ENCODE peak calls at places on chromosomes 12 and 14, in four cellular contexts. D, R, V and X are unnamed samples.

GRCh38 chr12:107411792-107412535 is 273.6 kb upstream of the PWP1 start:
- DNase-seq in D (no peak), R (no peak), V (peak), X (no peak)

GRCh38 chr14:69963966-69964365 is 84.8 kb downstream of the SMOC1 start:
- DNase-seq in D (no peak), R (no peak), V (no peak), X (no peak)

GRCh38 chr12:91355150-91356006 is 172.8 kb upstream of the DCN start:
- DNase-seq in D (peak), R (peak), V (peak), X (no peak)

GRCh38 chr12:12813120-12814101 is at the start of gene DDX47:
- DNase-seq in D (peak), R (peak), V (peak), X (peak)

GRCh38 chr14:30573203-30573814 is 14.4 kb downstream of the G2E3 start:
- DNase-seq in D (no peak), R (no peak), V (peak), X (no peak)

GRCh38 chr12:1058423-1058822 is 67.4 kb downstream of the ERC1 start:
- DNase-seq in D (no peak), R (no peak), V (no peak), X (no peak)

GRCh38 chr12:76329163-76329562 is 19.1 kb downstream of the BBS10 start:
- DNase-seq in D (no peak), R (no peak), V (peak), X (no peak)

GRCh38 chr14:105480807-105481801 is 5.6 kb upstream of the CRIP1 start:
- DNase-seq in D (peak), R (peak), V (peak), X (peak)

GRCh38 chr14:104824353-104824997 is 23.6 kb downstream of the ZBTB42 start:
- DNase-seq in D (no peak), R (no peak), V (no peak), X (no peak)

GRCh38 chr12:57611116-57611809 is at the start of gene ARHGEF25:
- DNase-seq in D (peak), R (peak), V (peak), X (peak)

GRCh38 chr12:102973583-102973982 is 16.1 kb downstream of the ASCL1 start:
- DNase-seq in D (no peak), R (no peak), V (no peak), X (no peak)

GRCh38 chr12:102978316-102978715 is 20.8 kb downstream of the ASCL1 start:
- DNase-seq in D (no peak), R (no peak), V (no peak), X (no peak)

GRCh38 chr12:102980350-102980749 is 22.9 kb downstream of the ASCL1 start:
- DNase-seq in D (no peak), R (no peak), V (no peak), X (no peak)

GRCh38 chr12:102971227-102971626 is 13.8 kb downstream of the ASCL1 start:
- DNase-seq in D (no peak), R (no peak), V (no peak), X (no peak)

DNA sequence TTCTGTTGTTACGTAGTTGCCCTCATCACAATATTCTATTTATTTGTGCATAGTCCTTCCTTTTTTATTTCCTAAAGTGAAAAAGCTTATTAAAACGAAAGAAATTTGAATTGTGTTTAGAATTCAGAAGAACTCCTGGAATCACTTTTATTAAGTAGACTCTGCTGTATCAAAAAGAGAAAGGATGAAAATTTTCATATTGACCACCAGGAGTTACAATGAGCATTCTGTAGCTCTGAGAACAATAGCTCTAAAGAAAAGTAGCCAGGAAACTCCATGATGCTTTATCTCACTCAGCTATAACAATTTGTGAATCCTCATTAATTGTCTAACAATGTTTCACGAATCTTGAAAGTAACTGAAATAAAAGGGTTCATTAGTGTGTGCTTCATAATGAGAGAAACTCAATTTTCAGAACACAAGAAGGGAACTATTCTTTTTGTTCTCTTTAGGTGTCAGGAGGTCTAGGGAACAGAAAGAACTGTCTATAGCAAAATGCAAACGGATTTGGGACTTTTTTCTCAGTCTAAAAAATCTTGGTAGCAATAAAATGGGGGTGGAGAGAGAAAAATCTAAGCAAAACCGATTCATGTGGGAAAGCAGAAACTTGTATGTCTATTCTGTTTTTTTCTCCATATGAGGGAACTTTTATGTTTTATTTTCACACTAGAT is 19.3 kb downstream of the ASCL1 start:
- DNase-seq in D (no peak), R (no peak), V (no peak), X (no peak)
- TF ChIP-seq CTCF in D (no peak), R (no peak), V (peak), X (peak)

GRCh38 chr12:54355104-54355815 is 9.0 kb downstream of the GPR84 start:
- DNase-seq in D (no peak), R (no peak), V (no peak), X (no peak)
- TF ChIP-seq CTCF in D (no peak), R (no peak), V (no peak), X (peak)

GRCh38 chr14:82626156-82627055 is 1092.8 kb upstream of the SEL1L start:
- DNase-seq in D (no peak), R (no peak), V (no peak), X (no peak)

GRCh38 chr14:82621881-82622450 is 1088.3 kb upstream of the SEL1L start:
- DNase-seq in D (no peak), R (no peak), V (no peak), X (no peak)
- TF ChIP-seq CTCF in D (no peak), R (no peak), V (no peak), X (no peak)

GRCh38 chr14:34484726-34485125 is 22.7 kb upstream of the SPTSSA start:
- DNase-seq in D (no peak), R (peak), V (no peak), X (no peak)

GRCh38 chr14:34489324-34489723 is 27.3 kb upstream of the SPTSSA start:
- DNase-seq in D (no peak), R (no peak), V (peak), X (no peak)

GRCh38 chr14:34488528-34488927 is 26.5 kb upstream of the SPTSSA start:
- DNase-seq in D (no peak), R (peak), V (no peak), X (no peak)
- TF ChIP-seq CTCF in D (no peak), R (no peak), V (no peak), X (no peak)